ENCODE peak calls at places on chromosomes 11 and 22, in six cellular contexts. J, M, T, H, N and E are unnamed samples.

GRCh38 chr22:36455571-36456458 is 25.6 kb downstream of the TXN2 start:
- DNase-seq in M (no peak), H (no peak), J (no peak), N (no peak), T (no peak), E (no peak)

GRCh38 chr22:19052941-19053551 is 69.2 kb downstream of the DGCR2 start:
- DNase-seq in M (no peak), T (no peak), J (no peak), N (no peak), H (no peak), E (no peak)

GRCh38 chr22:42696331-42696967 is 24.2 kb downstream of the A4GALT start:
- DNase-seq in T (no peak), N (no peak), H (no peak), J (no peak), M (no peak), E (no peak)

GRCh38 chr22:39567135-39567946 is 3.2 kb upstream of the CACNA1I start:
- DNase-seq in H (no peak), N (no peak), M (no peak), J (no peak), T (no peak), E (no peak)

GRCh38 chr11:17564687-17565042 is 17.6 kb downstream of the OTOG start:
- DNase-seq in M (no peak), T (no peak), N (no peak), H (no peak), J (no peak), E (no peak)

GRCh38 chr22:17319541-17319940 is 49.7 kb upstream of the CECR2 start:
- DNase-seq in J (no peak), H (no peak), M (no peak), T (no peak), N (no peak), E (peak; percentile 6)

GRCh38 chr11:20161230-20161918 is 1.1 kb upstream of the DBX1 start:
- DNase-seq in J (no peak), H (no peak), N (no peak), T (no peak), M (no peak), E (no peak)

GRCh38 chr11:104260456-104260855 is 96.5 kb upstream of the PDGFD start:
- DNase-seq in J (no peak), H (no peak), M (no peak), T (no peak), N (no peak), E (no peak)

GRCh38 chr11:20277014-20277413 is 86.5 kb upstream of the HTATIP2 start:
- DNase-seq in N (no peak), M (no peak), T (no peak), J (no peak), H (no peak), E (no peak)

GRCh38 chr11:118339281-118340045 is 3.0 kb downstream of the CD3D start:
- DNase-seq in T (no peak), N (no peak), M (no peak), H (no peak), J (no peak), E (no peak)

GRCh38 chr11:252666-253065 is 15.9 kb downstream of the PSMD13 start:
- DNase-seq in H (no peak), J (no peak), T (no peak), M (no peak), N (no peak), E (no peak)

GRCh38 chr22:25514436-25514835 is 50.0 kb upstream of the GRK3 start:
- DNase-seq in T (no peak), N (no peak), J (no peak), H (no peak), M (no peak), E (no peak)

GRCh38 chr22:49971232-49972162 is 10.9 kb downstream of the PIM3 start:
- DNase-seq in J (peak; percentile 51), H (no peak), M (no peak), T (peak; percentile 69), N (peak; percentile 85), E (peak; percentile 7)

GRCh38 chr11:88016392-88017020 is 158.7 kb downstream of the RAB38 start:
- DNase-seq in H (peak; percentile 33), N (no peak), T (peak; percentile 58), J (peak; percentile 77), M (peak; percentile 69), E (peak; percentile 51)

GRCh38 chr11:19868281-19868821 is 155.7 kb downstream of the NAV2 start:
- DNase-seq in T (no peak), M (peak; percentile 81), H (no peak), J (peak; percentile 86), N (peak; percentile 78), E (no peak)

GRCh38 chr11:23688835-23689234 is 808.0 kb upstream of the LUZP2 start:
- DNase-seq in H (no peak), N (no peak), J (no peak), M (no peak), T (no peak), E (no peak)

GRCh38 chr22:50199836-50200332 is 927 bp upstream of the SELENOO start:
- DNase-seq in M (no peak), H (no peak), J (no peak), T (no peak), N (no peak), E (no peak)

GRCh38 chr11:111331711-111332479 is 33.5 kb downstream of the POU2AF3 start:
- DNase-seq in M (no peak), N (no peak), H (no peak), T (no peak), J (no peak), E (no peak)

GRCh38 chr11:109435121-109435742 is 13.2 kb downstream of the C11orf87 start:
- DNase-seq in T (no peak), J (no peak), H (no peak), N (no peak), M (no peak), E (no peak)

DNA sequence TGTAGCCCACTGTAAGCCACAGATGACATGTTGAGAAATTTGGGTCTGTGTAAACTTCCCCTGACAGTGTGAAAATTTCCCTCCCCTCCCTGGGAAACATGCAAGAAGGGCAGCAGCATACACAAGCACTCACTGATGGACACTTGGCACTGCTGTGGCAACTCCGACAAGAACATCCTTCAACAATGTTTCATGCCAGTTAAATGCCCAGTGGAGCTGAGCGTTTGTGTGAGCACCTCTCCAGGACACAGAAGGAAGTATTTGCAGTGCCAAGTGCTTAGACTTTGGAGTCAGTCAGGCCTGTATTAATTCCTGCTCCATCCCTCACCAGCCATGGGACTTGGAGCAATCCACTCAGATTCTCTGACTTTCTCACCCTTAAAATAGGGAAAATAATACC is 17.7 kb downstream of the C11orf87 start:
- DNase-seq in T (no peak), J (no peak), H (no peak), M (no peak), N (no peak), E (no peak)
- TF ChIP-seq CTCF in T (no peak), J (no peak), H (no peak), M (no peak), N (no peak), E (no peak)

DNA sequence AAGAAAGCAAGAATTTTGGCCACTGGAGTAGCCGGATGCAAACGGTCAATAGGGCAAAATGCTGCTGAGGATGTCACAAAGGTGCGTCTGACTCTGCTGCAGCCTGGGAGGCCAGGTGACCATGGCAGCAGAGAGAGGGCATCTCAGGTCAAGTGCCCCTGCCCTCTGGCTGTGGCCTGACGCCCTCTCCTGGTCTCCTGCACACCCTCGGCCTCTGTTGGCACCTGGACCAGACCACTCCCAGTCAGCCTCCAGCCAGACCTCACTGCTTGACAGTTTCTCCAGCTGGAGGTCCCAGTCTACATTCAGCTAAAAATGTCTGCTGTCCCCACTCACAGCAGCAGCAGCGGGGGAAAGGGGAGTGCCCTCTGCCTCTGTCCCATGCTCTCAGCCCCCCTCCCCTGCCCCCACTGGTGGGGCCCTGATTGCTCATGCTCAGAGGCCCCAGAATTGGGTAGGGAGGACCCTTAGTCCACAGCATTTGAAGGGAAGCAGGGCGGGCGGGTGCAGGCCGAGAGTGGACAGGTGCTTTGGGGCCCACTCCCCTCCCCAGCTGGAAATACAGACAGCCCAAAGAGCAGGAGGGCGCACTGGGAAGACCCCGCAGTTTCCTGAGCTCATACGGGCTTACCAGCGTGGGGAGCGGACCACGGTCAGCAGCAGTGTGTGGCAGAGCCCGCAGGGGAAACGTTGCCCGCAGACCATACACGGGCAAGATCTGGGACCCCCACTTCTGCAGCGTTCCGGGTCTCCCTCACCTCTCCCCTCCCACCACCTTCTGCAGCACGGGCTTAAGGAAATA is 1.6 kb upstream of the BRSK2 start:
- DNase-seq in M (no peak), J (no peak), N (no peak), T (no peak), H (no peak), E (no peak)
- TF ChIP-seq CTCF in M (no peak), J (no peak), N (no peak), T (no peak), H (peak; percentile 61), E (peak; percentile 4)

GRCh38 chr11:96050435-96051182 is 126.7 kb upstream of the MTMR2 start:
- DNase-seq in M (no peak), J (no peak), T (no peak), H (no peak), N (no peak), E (no peak)
- TF ChIP-seq CTCF in M (no peak), J (no peak), T (no peak), H (no peak), N (no peak), E (peak; percentile 25)

GRCh38 chr11:67266424-67267187 is at the start of gene GRK2:
- DNase-seq in J (no peak), H (no peak), T (no peak), M (no peak), N (peak; percentile 75), E (no peak)
- TF ChIP-seq CTCF in J (no peak), H (no peak), T (no peak), M (no peak), N (no peak), E (no peak)

GRCh38 chr22:44091021-44091721 is 67.1 kb downstream of the PARVB start:
- DNase-seq in T (no peak), J (no peak), N (no peak), M (no peak), H (no peak), E (no peak)
- TF ChIP-seq CTCF in T (no peak), J (no peak), N (no peak), M (peak; percentile 30), H (peak; percentile 22), E (peak; percentile 44)

GRCh38 chr11:78641541-78641940 is 66.9 kb upstream of the NARS2 start:
- DNase-seq in N (no peak), J (no peak), M (no peak), H (no peak), T (no peak), E (no peak)

GRCh38 chr11:78638704-78639380 is 64.2 kb upstream of the NARS2 start:
- DNase-seq in H (no peak), T (no peak), M (no peak), J (no peak), N (no peak), E (no peak)

GRCh38 chr11:78630561-78631303 is 56.1 kb upstream of the NARS2 start:
- DNase-seq in M (no peak), N (no peak), J (no peak), T (no peak), H (no peak), E (no peak)

GRCh38 chr11:78633516-78634310 is 59.0 kb upstream of the NARS2 start:
- DNase-seq in T (no peak), M (no peak), H (no peak), N (no peak), J (no peak), E (no peak)

GRCh38 chr11:78635814-78636506 is 61.3 kb upstream of the NARS2 start:
- DNase-seq in N (no peak), T (no peak), J (no peak), H (no peak), M (no peak), E (no peak)
- TF ChIP-seq CTCF in N (no peak), T (no peak), J (no peak), H (no peak), M (no peak), E (no peak)